ENCODE peak calls at places on chromosomes 1 and 21, in seven cellular contexts. B is activated B cell treated with CpG ODN at 0.5 μM for 24 hours; Z is T-helper 2 cell; L is CD8-positive, alpha-beta T cell; H is Caki2; T is NCI-H345; M is stimulated activated CD4-positive, alpha-beta T cell treated with anti-CD3 and anti-CD28 coated beads, Interleukin-2, amount 100 ng/mL, for 48 hours. F is an unnamed sample.

GRCh38 chr1:81654657-81655056 is 146.1 kb upstream of the ADGRL2 start:
- DNase-seq in T (no peak), M (no peak), L (no peak), B (no peak), Z (no peak), H (no peak), F (no peak)

GRCh38 chr1:84303154-84303830 is 1.8 kb downstream of the SAMD13 start:
- DNase-seq in B (no peak), H (peak; percentile 12), M (no peak), L (no peak), T (no peak), Z (no peak), F (no peak)

GRCh38 chr1:175887981-175888428 is 144.6 kb upstream of the TNR start:
- DNase-seq in T (peak; percentile 60), H (peak; percentile 4), L (no peak), M (peak; percentile 19), Z (no peak), B (no peak), F (no peak)

GRCh38 chr21:45263534-45263933 is 24.2 kb downstream of the POFUT2 start:
- DNase-seq in H (no peak), Z (no peak), M (no peak), L (no peak), B (no peak), T (no peak), F (no peak)

GRCh38 chr1:184828369-184828717 is 73.7 kb upstream of the EDEM3 start:
- DNase-seq in B (no peak), M (no peak), L (no peak), T (no peak), H (no peak), Z (no peak), F (no peak)

GRCh38 chr1:177392336-177392735 is 221.6 kb downstream of the BRINP2 start:
- DNase-seq in M (no peak), T (no peak), H (no peak), Z (no peak), L (no peak), B (no peak), F (no peak)

GRCh38 chr1:202479630-202480029 is 131.1 kb downstream of the PPP1R12B start:
- DNase-seq in L (no peak), Z (no peak), M (no peak), B (no peak), T (no peak), H (no peak), F (no peak)

GRCh38 chr1:235105051-235106043 is 23.3 kb downstream of the TOMM20 start:
- DNase-seq in B (no peak), L (no peak), Z (no peak), M (no peak), T (no peak), H (no peak), F (peak; percentile 39)

GRCh38 chr1:30645807-30646206 is 77.6 kb downstream of the MATN1 start:
- DNase-seq in T (no peak), B (no peak), M (no peak), H (no peak), Z (no peak), L (no peak), F (no peak)

F was measured in CD8-positive, alpha-beta memory T cell.